ENCODE peak calls at places on chromosomes 2 and 18, in seven cellular contexts. One of them, this sample, is unnamed.

GRCh38 chr2:239052720-239053665 is 205.1 kb downstream of the TWIST2 start:
- DNase-seq in AG04450: no peak
- DNase-seq in smooth muscle cell of the brain vasculature: no peak
- DNase-seq in stimulated activated CD8-positive, alpha-beta memory T cell treated with anti-CD3 and anti-CD28 coated beads, Interleukin-2, amount 100 ng/mL, for 48 hours: no peak
- DNase-seq in stimulated activated CD4-positive, alpha-beta T cell treated with anti-CD3 and anti-CD28 coated beads, Interleukin-1b, Interleukin-23, amount 100 ng/mL, for 24 hours: no peak
- DNase-seq in amygdala: no peak
- DNase-seq in HCT116: no peak
- DNase-seq in this sample: no peak

GRCh38 chr2:173058097-173058496 is 17.5 kb upstream of the MAP3K20 start:
- DNase-seq in amygdala: no peak
- DNase-seq in HCT116: no peak
- DNase-seq in AG04450: no peak
- DNase-seq in smooth muscle cell of the brain vasculature: no peak
- DNase-seq in stimulated activated CD8-positive, alpha-beta memory T cell treated with anti-CD3 and anti-CD28 coated beads, Interleukin-2, amount 100 ng/mL, for 48 hours: no peak
- DNase-seq in stimulated activated CD4-positive, alpha-beta T cell treated with anti-CD3 and anti-CD28 coated beads, Interleukin-1b, Interleukin-23, amount 100 ng/mL, for 24 hours: no peak
- DNase-seq in this sample: no peak

GRCh38 chr2:136351684-136352083 is 233.7 kb upstream of the CXCR4 start:
- DNase-seq in stimulated activated CD4-positive, alpha-beta T cell treated with anti-CD3 and anti-CD28 coated beads, Interleukin-1b, Interleukin-23, amount 100 ng/mL, for 24 hours: no peak
- DNase-seq in AG04450: no peak
- DNase-seq in amygdala: no peak
- DNase-seq in HCT116: no peak
- DNase-seq in smooth muscle cell of the brain vasculature: no peak
- DNase-seq in stimulated activated CD8-positive, alpha-beta memory T cell treated with anti-CD3 and anti-CD28 coated beads, Interleukin-2, amount 100 ng/mL, for 48 hours: no peak
- DNase-seq in this sample: no peak

GRCh38 chr18:34821669-34822210 is 111.6 kb downstream of the DTNA start:
- DNase-seq in stimulated activated CD4-positive, alpha-beta T cell treated with anti-CD3 and anti-CD28 coated beads, Interleukin-1b, Interleukin-23, amount 100 ng/mL, for 24 hours: no peak
- DNase-seq in HCT116: no peak
- DNase-seq in smooth muscle cell of the brain vasculature: peak
- DNase-seq in stimulated activated CD8-positive, alpha-beta memory T cell treated with anti-CD3 and anti-CD28 coated beads, Interleukin-2, amount 100 ng/mL, for 48 hours: no peak
- DNase-seq in AG04450: peak
- DNase-seq in amygdala: no peak
- DNase-seq in this sample: no peak

GRCh38 chr2:45184606-45185005 is 175.4 kb upstream of the SIX2 start:
- DNase-seq in stimulated activated CD8-positive, alpha-beta memory T cell treated with anti-CD3 and anti-CD28 coated beads, Interleukin-2, amount 100 ng/mL, for 48 hours: no peak
- DNase-seq in stimulated activated CD4-positive, alpha-beta T cell treated with anti-CD3 and anti-CD28 coated beads, Interleukin-1b, Interleukin-23, amount 100 ng/mL, for 24 hours: no peak
- DNase-seq in smooth muscle cell of the brain vasculature: no peak
- DNase-seq in AG04450: no peak
- DNase-seq in HCT116: peak
- DNase-seq in amygdala: no peak
- DNase-seq in this sample: no peak

GRCh38 chr2:128202791-128203190 is 111.8 kb downstream of the UGGT1 start:
- DNase-seq in stimulated activated CD8-positive, alpha-beta memory T cell treated with anti-CD3 and anti-CD28 coated beads, Interleukin-2, amount 100 ng/mL, for 48 hours: no peak
- DNase-seq in amygdala: no peak
- DNase-seq in AG04450: no peak
- DNase-seq in stimulated activated CD4-positive, alpha-beta T cell treated with anti-CD3 and anti-CD28 coated beads, Interleukin-1b, Interleukin-23, amount 100 ng/mL, for 24 hours: no peak
- DNase-seq in smooth muscle cell of the brain vasculature: no peak
- DNase-seq in HCT116: no peak
- DNase-seq in this sample: no peak

GRCh38 chr2:85534875-85535274 is 4.1 kb upstream of the MAT2A start:
- DNase-seq in stimulated activated CD8-positive, alpha-beta memory T cell treated with anti-CD3 and anti-CD28 coated beads, Interleukin-2, amount 100 ng/mL, for 48 hours: no peak
- DNase-seq in stimulated activated CD4-positive, alpha-beta T cell treated with anti-CD3 and anti-CD28 coated beads, Interleukin-1b, Interleukin-23, amount 100 ng/mL, for 24 hours: no peak
- DNase-seq in AG04450: no peak
- DNase-seq in HCT116: no peak
- DNase-seq in amygdala: no peak
- DNase-seq in smooth muscle cell of the brain vasculature: no peak
- DNase-seq in this sample: no peak

GRCh38 chr2:211376410-211376809 is 820.0 kb downstream of the CPS1 start:
- DNase-seq in amygdala: no peak
- DNase-seq in AG04450: no peak
- DNase-seq in smooth muscle cell of the brain vasculature: no peak
- DNase-seq in HCT116: no peak
- DNase-seq in stimulated activated CD8-positive, alpha-beta memory T cell treated with anti-CD3 and anti-CD28 coated beads, Interleukin-2, amount 100 ng/mL, for 48 hours: no peak
- DNase-seq in stimulated activated CD4-positive, alpha-beta T cell treated with anti-CD3 and anti-CD28 coated beads, Interleukin-1b, Interleukin-23, amount 100 ng/mL, for 24 hours: no peak
- DNase-seq in this sample: no peak

GRCh38 chr2:240160291-240161086 is 20.0 kb upstream of the OTOS start:
- DNase-seq in AG04450: no peak
- DNase-seq in amygdala: no peak
- DNase-seq in stimulated activated CD8-positive, alpha-beta memory T cell treated with anti-CD3 and anti-CD28 coated beads, Interleukin-2, amount 100 ng/mL, for 48 hours: no peak
- DNase-seq in HCT116: no peak
- DNase-seq in stimulated activated CD4-positive, alpha-beta T cell treated with anti-CD3 and anti-CD28 coated beads, Interleukin-1b, Interleukin-23, amount 100 ng/mL, for 24 hours: no peak
- DNase-seq in smooth muscle cell of the brain vasculature: no peak
- DNase-seq in this sample: no peak

GRCh38 chr2:161077367-161078210 is 82.6 kb upstream of the TANK start:
- DNase-seq in stimulated activated CD4-positive, alpha-beta T cell treated with anti-CD3 and anti-CD28 coated beads, Interleukin-1b, Interleukin-23, amount 100 ng/mL, for 24 hours: no peak
- DNase-seq in stimulated activated CD8-positive, alpha-beta memory T cell treated with anti-CD3 and anti-CD28 coated beads, Interleukin-2, amount 100 ng/mL, for 48 hours: peak
- DNase-seq in smooth muscle cell of the brain vasculature: no peak
- DNase-seq in amygdala: no peak
- DNase-seq in HCT116: no peak
- DNase-seq in AG04450: no peak
- DNase-seq in this sample: peak

GRCh38 chr2:121200419-121201315 is 84.3 kb downstream of the TFCP2L1 start:
- DNase-seq in HCT116: no peak
- DNase-seq in smooth muscle cell of the brain vasculature: no peak
- DNase-seq in amygdala: no peak
- DNase-seq in stimulated activated CD4-positive, alpha-beta T cell treated with anti-CD3 and anti-CD28 coated beads, Interleukin-1b, Interleukin-23, amount 100 ng/mL, for 24 hours: no peak
- DNase-seq in AG04450: no peak
- DNase-seq in stimulated activated CD8-positive, alpha-beta memory T cell treated with anti-CD3 and anti-CD28 coated beads, Interleukin-2, amount 100 ng/mL, for 48 hours: no peak
- DNase-seq in this sample: no peak

GRCh38 chr2:102114851-102115497 is 27.6 kb upstream of the IL1R1 start:
- DNase-seq in HCT116: no peak
- DNase-seq in AG04450: no peak
- DNase-seq in smooth muscle cell of the brain vasculature: no peak
- DNase-seq in stimulated activated CD8-positive, alpha-beta memory T cell treated with anti-CD3 and anti-CD28 coated beads, Interleukin-2, amount 100 ng/mL, for 48 hours: no peak
- DNase-seq in stimulated activated CD4-positive, alpha-beta T cell treated with anti-CD3 and anti-CD28 coated beads, Interleukin-1b, Interleukin-23, amount 100 ng/mL, for 24 hours: no peak
- DNase-seq in amygdala: no peak
- DNase-seq in this sample: no peak

GRCh38 chr18:58454406-58455061 is 174.4 kb downstream of the ALPK2 start:
- DNase-seq in stimulated activated CD8-positive, alpha-beta memory T cell treated with anti-CD3 and anti-CD28 coated beads, Interleukin-2, amount 100 ng/mL, for 48 hours: no peak
- DNase-seq in stimulated activated CD4-positive, alpha-beta T cell treated with anti-CD3 and anti-CD28 coated beads, Interleukin-1b, Interleukin-23, amount 100 ng/mL, for 24 hours: no peak
- DNase-seq in AG04450: no peak
- DNase-seq in amygdala: no peak
- DNase-seq in HCT116: no peak
- DNase-seq in smooth muscle cell of the brain vasculature: no peak
- DNase-seq in this sample: no peak

GRCh38 chr2:12534646-12535263 is 182.0 kb upstream of the TRIB2 start:
- DNase-seq in smooth muscle cell of the brain vasculature: peak
- DNase-seq in amygdala: no peak
- DNase-seq in AG04450: peak
- DNase-seq in stimulated activated CD4-positive, alpha-beta T cell treated with anti-CD3 and anti-CD28 coated beads, Interleukin-1b, Interleukin-23, amount 100 ng/mL, for 24 hours: no peak
- DNase-seq in HCT116: peak
- DNase-seq in stimulated activated CD8-positive, alpha-beta memory T cell treated with anti-CD3 and anti-CD28 coated beads, Interleukin-2, amount 100 ng/mL, for 48 hours: no peak
- DNase-seq in this sample: no peak

GRCh38 chr2:157744571-157745076 is 116.0 kb upstream of the ACVR1C start:
- DNase-seq in stimulated activated CD4-positive, alpha-beta T cell treated with anti-CD3 and anti-CD28 coated beads, Interleukin-1b, Interleukin-23, amount 100 ng/mL, for 24 hours: no peak
- DNase-seq in HCT116: no peak
- DNase-seq in smooth muscle cell of the brain vasculature: no peak
- DNase-seq in stimulated activated CD8-positive, alpha-beta memory T cell treated with anti-CD3 and anti-CD28 coated beads, Interleukin-2, amount 100 ng/mL, for 48 hours: no peak
- DNase-seq in AG04450: no peak
- DNase-seq in amygdala: no peak
- DNase-seq in this sample: no peak

GRCh38 chr18:75489493-75490190 is 62.1 kb upstream of the SMIM21 start:
- DNase-seq in HCT116: peak
- DNase-seq in AG04450: peak
- DNase-seq in stimulated activated CD8-positive, alpha-beta memory T cell treated with anti-CD3 and anti-CD28 coated beads, Interleukin-2, amount 100 ng/mL, for 48 hours: no peak
- DNase-seq in stimulated activated CD4-positive, alpha-beta T cell treated with anti-CD3 and anti-CD28 coated beads, Interleukin-1b, Interleukin-23, amount 100 ng/mL, for 24 hours: no peak
- DNase-seq in smooth muscle cell of the brain vasculature: peak
- DNase-seq in amygdala: no peak
- DNase-seq in this sample: no peak

GRCh38 chr2:176189666-176190641 is 1.5 kb downstream of the HOXD1 start:
- DNase-seq in AG04450: no peak
- DNase-seq in amygdala: no peak
- DNase-seq in HCT116: no peak
- DNase-seq in smooth muscle cell of the brain vasculature: no peak
- DNase-seq in stimulated activated CD4-positive, alpha-beta T cell treated with anti-CD3 and anti-CD28 coated beads, Interleukin-1b, Interleukin-23, amount 100 ng/mL, for 24 hours: no peak
- DNase-seq in stimulated activated CD8-positive, alpha-beta memory T cell treated with anti-CD3 and anti-CD28 coated beads, Interleukin-2, amount 100 ng/mL, for 48 hours: no peak
- DNase-seq in this sample: no peak